ENCODE peak calls at places on chromosomes 12 and 14, in five cellular contexts. E, N, Y, F and Z are unnamed samples.
A peak's percentile ranks its signal among the peaks of the same experiment; 100 is the strongest.

GRCh38 chr14:103828315-103828967 is 18.9 kb downstream of the PPP1R13B start:
- DNase-seq in E (peak; percentile 30), N (no peak), Y (peak; percentile 66), F (peak; percentile 69), Z (peak; percentile 66)

GRCh38 chr12:125824276-125824675 is 759.0 kb downstream of the AACS start:
- DNase-seq in E (no peak), N (no peak), Y (no peak), F (no peak), Z (no peak)

GRCh38 chr14:30193056-30193455 is 265.4 kb upstream of the PRKD1 start:
- DNase-seq in E (no peak), N (no peak), Y (no peak), F (no peak), Z (no peak)

GRCh38 chr12:31620311-31620710 is 29.4 kb upstream of the DENND5B start:
- DNase-seq in E (no peak), N (no peak), Y (no peak), F (no peak), Z (no peak)

GRCh38 chr12:92089559-92089958 is 56.1 kb downstream of the BTG1 start:
- DNase-seq in E (no peak), N (no peak), Y (no peak), F (no peak), Z (no peak)

GRCh38 chr14:23670489-23670888 is 34.3 kb downstream of the DHRS2 start:
- DNase-seq in E (no peak), N (no peak), Y (no peak), F (no peak), Z (no peak)

GRCh38 chr12:124520258-124520657 is 47.2 kb downstream of the NCOR2 start:
- DNase-seq in E (peak; percentile 87), N (peak; percentile 83), Y (peak; percentile 91), F (peak; percentile 83), Z (peak; percentile 81)

GRCh38 chr12:126700115-126700514 is 1566.9 kb upstream of the TMEM132C start:
- DNase-seq in E (no peak), N (no peak), Y (no peak), F (no peak), Z (no peak)

GRCh38 chr12:78977463-78977862 is 112.9 kb downstream of the SYT1 start:
- DNase-seq in E (peak; percentile 17), N (no peak), Y (no peak), F (no peak), Z (no peak)

GRCh38 chr14:92121207-92121669 is 268 bp downstream of the NDUFB1 start:
- DNase-seq in E (peak; percentile 12), N (peak; percentile 43), Y (peak; percentile 70), F (peak; percentile 57), Z (peak; percentile 56)

GRCh38 chr14:74980746-74981661 is 21.7 kb upstream of the EIF2B2 start:
- DNase-seq in E (peak; percentile 43), N (no peak), Y (peak; percentile 91), F (peak; percentile 70), Z (peak; percentile 79)

GRCh38 chr12:124718458-124718857 is 145.2 kb downstream of the SCARB1 start:
- DNase-seq in E (no peak), N (no peak), Y (no peak), F (no peak), Z (no peak)

GRCh38 chr14:75369506-75369905 is 58.3 kb upstream of the JDP2 start:
- DNase-seq in E (no peak), N (no peak), Y (no peak), F (no peak), Z (no peak)

GRCh38 chr14:24115451-24116110 is 832 bp upstream of the NRL start:
- DNase-seq in E (no peak), N (no peak), Y (no peak), F (no peak), Z (peak; percentile 60)

GRCh38 chr12:28286352-28286751 is 96.1 kb downstream of the CCDC91 start:
- DNase-seq in E (no peak), N (no peak), Y (no peak), F (no peak), Z (no peak)

GRCh38 chr12:4700621-4701026 is 19.6 kb upstream of the GALNT8 start:
- DNase-seq in E (no peak), N (peak; percentile 50), Y (peak; percentile 72), F (peak; percentile 92), Z (peak; percentile 77)

GRCh38 chr14:53004976-53005375 is 54.1 kb upstream of the FERMT2 start:
- DNase-seq in E (no peak), N (no peak), Y (no peak), F (peak; percentile 41), Z (no peak)

GRCh38 chr14:101587403-101587998 is 26.2 kb downstream of the DIO3 start:
- DNase-seq in E (no peak), N (no peak), Y (no peak), F (no peak), Z (no peak)

GRCh38 chr12:793037-793436 is 40.7 kb downstream of the WNK1 start:
- DNase-seq in E (peak; percentile 41), N (no peak), Y (no peak), F (no peak), Z (no peak)

GRCh38 chr14:64612021-64612380 is 62.2 kb downstream of the PPP1R36 start:
- DNase-seq in E (peak; percentile 53), N (no peak), Y (no peak), F (peak; percentile 78), Z (no peak)

GRCh38 chr14:98185036-98185435 is 1087.0 kb downstream of the BCL11B start:
- DNase-seq in E (no peak), N (no peak), Y (no peak), F (no peak), Z (no peak)

GRCh38 chr12:49580572-49581535 is 12.9 kb upstream of the MCRS1 start:
- DNase-seq in E (peak; percentile 90), N (peak; percentile 63), Y (peak; percentile 76), F (peak; percentile 80), Z (peak; percentile 76)

GRCh38 chr12:77031745-77032144 is 33.6 kb downstream of the E2F7 start:
- DNase-seq in E (no peak), N (no peak), Y (no peak), F (peak; percentile 27), Z (no peak)

GRCh38 chr12:32003654-32004053 is 44.4 kb downstream of the RESF1 start:
- DNase-seq in E (no peak), N (no peak), Y (no peak), F (no peak), Z (no peak)

DNA sequence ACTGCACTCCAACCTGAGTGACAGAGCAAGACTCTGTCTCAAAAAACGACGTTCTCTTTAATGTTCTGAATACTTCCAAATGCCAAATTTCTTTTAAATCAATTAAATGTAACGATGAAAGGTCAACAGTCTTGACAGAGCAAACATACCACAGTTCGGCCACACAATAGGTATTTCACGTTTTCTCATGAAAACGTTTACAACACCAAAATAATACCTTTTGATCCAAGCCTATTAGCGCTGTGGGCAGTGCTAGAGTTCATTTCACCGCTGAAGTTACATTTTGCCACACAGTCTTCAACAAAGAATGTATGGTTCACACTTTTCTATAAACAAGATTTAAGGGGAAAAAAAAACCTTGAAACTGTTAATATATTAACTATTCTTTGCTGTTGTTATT is 122.1 kb downstream of the MED13L start:
- DNase-seq in E (no peak), N (no peak), Y (no peak), F (no peak), Z (no peak)
- H3K4me1 ChIP-seq in E (peaks cover 23% of the 10 kb centered on the region), N (peaks cover 67% of the 10 kb centered on the region), Y (peaks cover 5% of the 10 kb centered on the region), F (peaks cover 66% of the 10 kb centered on the region), Z (peaks cover 1% of the 10 kb centered on the region)

GRCh38 chr12:9326085-9326484 is 117.9 kb upstream of the PZP start:
- DNase-seq in E (no peak), N (no peak), Y (no peak), F (no peak), Z (peak; percentile 60)
- H3K4me3 ChIP-seq in E (no peak overlapping the region), N (no peak overlapping the region), Y (no peak overlapping the region), F (no peak overlapping the region), Z (no peak overlapping the region)

DNA sequence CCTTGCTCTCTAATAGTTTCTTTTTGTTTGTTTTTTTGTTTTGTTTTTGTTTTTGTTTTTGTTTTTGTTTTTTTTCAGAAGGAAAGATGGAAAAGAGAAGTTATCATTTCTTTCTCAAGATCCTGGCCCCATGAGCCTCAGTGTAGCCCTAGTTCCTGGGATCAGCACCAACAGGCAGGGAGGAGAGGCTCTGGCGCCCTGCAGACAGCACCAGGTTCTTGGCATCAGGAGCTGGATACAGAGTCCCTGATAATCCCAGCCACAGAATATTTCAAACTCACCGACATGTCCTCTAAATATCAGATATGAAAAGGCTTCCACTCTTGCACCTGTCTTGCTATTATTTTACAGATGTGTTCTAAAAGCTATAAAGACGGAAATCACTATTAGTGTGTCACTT is 52.7 kb downstream of the FOXN3 start:
- DNase-seq in E (no peak), N (no peak), Y (no peak), F (no peak), Z (no peak)
- H3K4me1 ChIP-seq in E (no peaks in the 10 kb centered on the region), N (peaks cover 66% of the 10 kb centered on the region), Y (peaks cover 5% of the 10 kb centered on the region), F (peaks cover 17% of the 10 kb centered on the region), Z (peaks cover 22% of the 10 kb centered on the region)

GRCh38 chr12:104360157-104360556 is 56.6 kb downstream of the EID3 start:
- DNase-seq in E (no peak), N (no peak), Y (no peak), F (no peak), Z (no peak)

GRCh38 chr12:104359216-104359615 is 55.7 kb downstream of the EID3 start:
- DNase-seq in E (no peak), N (no peak), Y (no peak), F (no peak), Z (no peak)

GRCh38 chr12:104358353-104359003 is 54.9 kb downstream of the EID3 start:
- DNase-seq in E (peak; percentile 92), N (peak; percentile 68), Y (peak; percentile 76), F (peak; percentile 72), Z (peak; percentile 78)

GRCh38 chr12:104357431-104357952 is 54.0 kb downstream of the EID3 start:
- DNase-seq in E (peak; percentile 48), N (no peak), Y (peak; percentile 60), F (peak; percentile 75), Z (no peak)

GRCh38 chr12:104360988-104361707 is 57.6 kb downstream of the EID3 start:
- DNase-seq in E (no peak), N (no peak), Y (no peak), F (peak; percentile 85), Z (no peak)
- H3K4me3 ChIP-seq in E (no peak overlapping the region), N (no peak overlapping the region), Y (no peak overlapping the region), F (no peak overlapping the region), Z (no peak overlapping the region)